ENCODE peak calls at places on chromosomes 2 and 18, in six cellular contexts. E is PC-9, O is Right ventricle myocardium inferior, P is WTC11, D is nephron progenitor cell, C is HCEC 1CT. A is an unnamed sample.

GRCh38 chr2:12723741-12724463 is 7.2 kb downstream of the TRIB2 start:
- DNase-seq in D (no peak), E (no peak), P (no peak), C (no peak), O (no peak), A (no peak)

GRCh38 chr2:60882971-60883753 is 1.8 kb downstream of the REL start:
- DNase-seq in E (no peak), C (peak), O (no peak), P (no peak), D (peak), A (peak)

GRCh38 chr2:236568922-236569592 is 568 bp upstream of the ACKR3 start:
- DNase-seq in P (no peak), O (no peak), E (no peak), D (no peak), C (no peak), A (no peak)

GRCh38 chr2:11100130-11100529 is 55.1 kb upstream of the SLC66A3 start:
- DNase-seq in E (no peak), D (no peak), P (no peak), C (no peak), O (no peak), A (no peak)

GRCh38 chr2:110669079-110669478 is 8.8 kb downstream of the BUB1 start:
- DNase-seq in C (no peak), O (no peak), E (no peak), D (no peak), P (no peak), A (no peak)

GRCh38 chr2:14524041-14524802 is 108.3 kb upstream of the LRATD1 start:
- DNase-seq in O (no peak), D (no peak), P (no peak), E (peak), C (peak), A (no peak)

GRCh38 chr2:131032393-131032836 is 60.8 kb downstream of the FAM168B start:
- DNase-seq in P (no peak), D (no peak), C (no peak), E (no peak), O (no peak), A (no peak)

GRCh38 chr2:72115361-72116080 is 32.1 kb downstream of the CYP26B1 start:
- DNase-seq in D (no peak), P (no peak), E (peak), O (no peak), C (no peak), A (no peak)

GRCh38 chr2:8244634-8245033 is 437.2 kb upstream of the ID2 start:
- DNase-seq in P (no peak), D (no peak), C (no peak), O (no peak), E (no peak), A (no peak)

GRCh38 chr2:112627060-112628040 is 18.4 kb upstream of the SLC20A1 start:
- DNase-seq in P (no peak), D (no peak), E (peak), C (peak), O (no peak), A (no peak)

GRCh38 chr2:230823264-230823964 is 41.3 kb upstream of the ITM2C start:
- DNase-seq in P (no peak), O (no peak), D (no peak), E (no peak), C (no peak), A (no peak)

GRCh38 chr2:100178864-100179263 is 36.5 kb upstream of the AFF3 start:
- DNase-seq in E (peak), P (no peak), O (no peak), C (no peak), D (no peak), A (no peak)

GRCh38 chr18:13831864-13832508 is 8.0 kb downstream of the MC5R start:
- DNase-seq in O (no peak), C (no peak), P (no peak), E (peak), D (no peak), A (no peak)

GRCh38 chr2:97691166-97691565 is 21.7 kb downstream of the C2orf92 start:
- DNase-seq in O (no peak), P (peak), E (peak), D (peak), C (no peak), A (no peak)

GRCh38 chr18:11005528-11005927 is 143.8 kb downstream of the PIEZO2 start:
- DNase-seq in D (no peak), E (no peak), O (no peak), P (no peak), C (peak), A (no peak)

GRCh38 chr2:188444106-188444835 is 152.6 kb downstream of the GULP1 start:
- DNase-seq in E (no peak), P (no peak), D (no peak), O (no peak), C (peak), A (no peak)

GRCh38 chr2:67656875-67657274 is 259.7 kb downstream of the ETAA1 start:
- DNase-seq in O (no peak), C (peak), P (no peak), E (no peak), D (no peak), A (no peak)

A was measured in activated CD8-positive, alpha-beta T cell treated with anti-CD3 and anti-CD28 coated beads for 36 hours.